ENCODE peak calls at places on chromosomes 12 and 14, in eight cellular contexts. One of them, this sample, is unnamed.

GRCh38 chr12:93573552-93574223 is 1.2 kb downstream of the SOCS2 start:
- DNase-seq in K562: no peak
- DNase-seq in transverse colon: peak
- DNase-seq in stomach: no peak
- DNase-seq in suprapubic skin: no peak
- DNase-seq in H1: no peak
- DNase-seq in HepG2: no peak
- DNase-seq in SK-N-SH: no peak
- DNase-seq in this sample: no peak

GRCh38 chr14:101502761-101503392 is 58.4 kb upstream of the DIO3 start:
- DNase-seq in K562: no peak
- DNase-seq in transverse colon: no peak
- DNase-seq in stomach: peak
- DNase-seq in suprapubic skin: peak
- DNase-seq in H1: no peak
- DNase-seq in HepG2: no peak
- DNase-seq in SK-N-SH: no peak
- DNase-seq in this sample: no peak

GRCh38 chr14:92563359-92563758 is 49.8 kb downstream of the RIN3 start:
- DNase-seq in K562: no peak
- DNase-seq in transverse colon: no peak
- DNase-seq in stomach: no peak
- DNase-seq in suprapubic skin: no peak
- DNase-seq in H1: no peak
- DNase-seq in HepG2: no peak
- DNase-seq in SK-N-SH: no peak
- DNase-seq in this sample: no peak

GRCh38 chr14:106436310-106436905 is 910.0 kb downstream of the TMEM121 start:
- DNase-seq in K562: peak
- DNase-seq in transverse colon: peak
- DNase-seq in stomach: no peak
- DNase-seq in suprapubic skin: no peak
- DNase-seq in H1: peak
- DNase-seq in HepG2: no peak
- DNase-seq in SK-N-SH: no peak
- DNase-seq in this sample: no peak

GRCh38 chr14:54653764-54654469 is 87.0 kb downstream of the SAMD4A start:
- DNase-seq in K562: no peak
- DNase-seq in transverse colon: peak
- DNase-seq in stomach: no peak
- DNase-seq in suprapubic skin: peak
- DNase-seq in H1: no peak
- DNase-seq in HepG2: peak
- DNase-seq in SK-N-SH: no peak
- DNase-seq in this sample: no peak

GRCh38 chr12:87952850-87953249 is 76.4 kb downstream of the C12orf50 start:
- DNase-seq in K562: no peak
- DNase-seq in transverse colon: no peak
- DNase-seq in stomach: no peak
- DNase-seq in suprapubic skin: no peak
- DNase-seq in H1: peak
- DNase-seq in HepG2: no peak
- DNase-seq in SK-N-SH: no peak
- DNase-seq in this sample: no peak

GRCh38 chr14:61565181-61565580 is 130.1 kb upstream of the HIF1A start:
- DNase-seq in K562: no peak
- DNase-seq in transverse colon: no peak
- DNase-seq in stomach: no peak
- DNase-seq in suprapubic skin: no peak
- DNase-seq in H1: no peak
- DNase-seq in HepG2: no peak
- DNase-seq in SK-N-SH: no peak
- DNase-seq in this sample: no peak

GRCh38 chr12:15830538-15830937 is 41.4 kb upstream of the EPS8 start:
- DNase-seq in K562: no peak
- DNase-seq in transverse colon: no peak
- DNase-seq in stomach: no peak
- DNase-seq in suprapubic skin: no peak
- DNase-seq in H1: no peak
- DNase-seq in HepG2: no peak
- DNase-seq in SK-N-SH: no peak
- DNase-seq in this sample: no peak

GRCh38 chr12:78931466-78931990 is 67.0 kb downstream of the SYT1 start:
- DNase-seq in K562: no peak
- DNase-seq in transverse colon: no peak
- DNase-seq in stomach: no peak
- DNase-seq in suprapubic skin: no peak
- DNase-seq in H1: no peak
- DNase-seq in HepG2: no peak
- DNase-seq in SK-N-SH: peak
- DNase-seq in this sample: no peak

GRCh38 chr12:100279612-100280244 is 12.8 kb downstream of the SCYL2 start:
- DNase-seq in K562: peak
- DNase-seq in transverse colon: no peak
- DNase-seq in stomach: no peak
- DNase-seq in suprapubic skin: no peak
- DNase-seq in H1: no peak
- DNase-seq in HepG2: peak
- DNase-seq in SK-N-SH: no peak
- DNase-seq in this sample: no peak

GRCh38 chr14:74400919-74401503 is 25.0 kb downstream of the SYNDIG1L start:
- DNase-seq in K562: no peak
- DNase-seq in transverse colon: no peak
- DNase-seq in stomach: no peak
- DNase-seq in suprapubic skin: no peak
- DNase-seq in H1: no peak
- DNase-seq in HepG2: no peak
- DNase-seq in SK-N-SH: no peak
- DNase-seq in this sample: no peak

GRCh38 chr12:92582888-92583287 is 119.9 kb upstream of the PLEKHG7 start:
- DNase-seq in K562: no peak
- DNase-seq in transverse colon: no peak
- DNase-seq in stomach: no peak
- DNase-seq in suprapubic skin: no peak
- DNase-seq in H1: no peak
- DNase-seq in HepG2: no peak
- DNase-seq in SK-N-SH: no peak
- DNase-seq in this sample: no peak

GRCh38 chr14:21734457-21735074 is 60.9 kb upstream of the OR4E1 start:
- DNase-seq in K562: peak
- DNase-seq in transverse colon: no peak
- DNase-seq in stomach: no peak
- DNase-seq in suprapubic skin: no peak
- DNase-seq in H1: no peak
- DNase-seq in HepG2: peak
- DNase-seq in SK-N-SH: peak
- DNase-seq in this sample: no peak

GRCh38 chr12:26014085-26014484 is 55.6 kb downstream of the RASSF8 start:
- DNase-seq in K562: no peak
- DNase-seq in transverse colon: no peak
- DNase-seq in stomach: no peak
- DNase-seq in suprapubic skin: no peak
- DNase-seq in H1: no peak
- DNase-seq in HepG2: no peak
- DNase-seq in SK-N-SH: no peak
- DNase-seq in this sample: no peak

GRCh38 chr12:26276709-26277108 is 81.3 kb downstream of the SSPN start:
- DNase-seq in K562: no peak
- DNase-seq in transverse colon: no peak
- DNase-seq in stomach: no peak
- DNase-seq in suprapubic skin: no peak
- DNase-seq in H1: no peak
- DNase-seq in HepG2: no peak
- DNase-seq in SK-N-SH: no peak
- DNase-seq in this sample: no peak

DNA sequence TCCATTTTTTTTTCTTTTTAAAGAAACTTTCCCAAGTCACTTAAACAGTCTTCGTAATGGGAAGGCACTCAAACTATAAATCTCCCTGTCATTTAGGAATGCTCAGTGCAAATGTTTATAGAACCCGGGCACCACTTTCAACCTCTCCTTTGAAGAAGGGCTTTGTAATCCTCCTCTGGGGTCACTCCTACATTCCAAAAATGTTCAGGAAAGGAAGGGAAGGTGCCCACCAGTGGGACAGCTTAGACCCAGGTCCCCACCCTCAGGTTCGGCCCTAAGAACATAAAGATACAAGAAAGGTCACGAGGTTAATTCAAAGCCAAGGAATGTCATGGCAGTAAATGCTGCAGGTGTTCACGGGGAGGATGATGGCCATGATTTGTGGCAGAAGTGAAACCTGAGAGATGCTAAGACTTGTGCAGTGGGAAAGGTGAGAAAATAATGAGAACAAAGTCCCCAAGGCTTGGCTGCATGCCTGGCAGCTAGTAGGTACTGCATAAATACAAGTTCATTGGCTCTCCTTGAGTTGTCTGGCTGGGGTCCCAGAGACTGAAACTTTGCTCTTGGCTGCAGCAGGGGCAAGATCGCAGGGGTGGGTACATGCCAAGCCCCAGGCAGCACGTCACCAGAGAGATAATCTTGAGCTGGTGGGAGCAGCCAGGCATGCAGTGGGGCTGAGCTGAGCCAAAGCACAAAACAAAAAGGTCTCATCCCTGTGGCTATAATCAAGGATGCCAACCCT is 21.1 kb downstream of the KRT18 start:
- DNase-seq in K562: no peak
- DNase-seq in transverse colon: peak
- DNase-seq in stomach: peak
- DNase-seq in suprapubic skin: no peak
- DNase-seq in H1: no peak
- DNase-seq in HepG2: peak
- DNase-seq in SK-N-SH: no peak
- DNase-seq in this sample: no peak
- TF ChIP-seq POLR2AphosphoS5 in K562: no peak
- TF ChIP-seq POLR2AphosphoS5 in transverse colon: peak
- TF ChIP-seq POLR2AphosphoS5 in stomach: no peak
- TF ChIP-seq POLR2AphosphoS5 in suprapubic skin: no peak
- TF ChIP-seq POLR2AphosphoS5 in H1: no peak
- TF ChIP-seq POLR2AphosphoS5 in HepG2: no peak
- TF ChIP-seq POLR2AphosphoS5 in SK-N-SH: no peak
- TF ChIP-seq POLR2AphosphoS5 in this sample: no peak

DNA sequence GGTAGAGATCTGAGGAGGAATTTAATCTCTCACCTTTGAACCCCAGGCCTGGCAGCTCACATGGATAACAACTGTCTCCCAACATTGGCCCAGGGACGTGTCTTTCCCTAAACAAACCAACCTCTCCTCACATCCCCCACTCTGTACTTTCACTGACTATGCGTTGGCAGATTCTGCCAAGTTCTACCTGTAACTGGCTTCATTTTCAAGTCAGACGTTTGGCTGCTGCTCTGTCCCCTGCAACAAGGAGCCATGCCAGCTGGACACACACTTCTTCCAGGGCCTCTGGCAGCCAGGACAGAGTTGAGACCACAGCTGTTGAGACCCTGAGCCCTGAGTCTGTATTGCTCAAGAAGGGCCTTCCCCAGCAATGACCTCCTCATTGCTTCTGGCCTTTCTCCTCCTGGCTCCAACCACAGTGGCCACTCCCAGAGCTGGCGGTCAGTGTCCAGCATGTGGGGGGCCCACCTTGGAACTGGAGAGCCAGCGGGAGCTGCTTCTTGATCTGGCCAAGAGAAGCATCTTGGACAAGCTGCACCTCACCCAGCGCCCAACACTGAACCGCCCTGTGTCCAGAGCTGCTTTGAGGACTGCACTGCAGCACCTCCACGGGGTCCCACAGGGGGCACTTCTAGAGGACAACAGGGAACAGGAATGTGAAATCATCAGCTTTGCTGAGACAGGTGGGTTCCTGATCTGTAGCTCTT is at the start of gene INHBC:
- DNase-seq in K562: no peak
- DNase-seq in transverse colon: no peak
- DNase-seq in stomach: no peak
- DNase-seq in suprapubic skin: no peak
- DNase-seq in H1: no peak
- DNase-seq in HepG2: peak
- DNase-seq in SK-N-SH: no peak
- DNase-seq in this sample: no peak
- TF ChIP-seq EP300 in K562: no peak
- TF ChIP-seq EP300 in transverse colon: no peak
- TF ChIP-seq EP300 in stomach: no peak
- TF ChIP-seq EP300 in suprapubic skin: no peak
- TF ChIP-seq EP300 in H1: no peak
- TF ChIP-seq EP300 in HepG2: peak
- TF ChIP-seq EP300 in SK-N-SH: no peak
- TF ChIP-seq EP300 in this sample: no peak

DNA sequence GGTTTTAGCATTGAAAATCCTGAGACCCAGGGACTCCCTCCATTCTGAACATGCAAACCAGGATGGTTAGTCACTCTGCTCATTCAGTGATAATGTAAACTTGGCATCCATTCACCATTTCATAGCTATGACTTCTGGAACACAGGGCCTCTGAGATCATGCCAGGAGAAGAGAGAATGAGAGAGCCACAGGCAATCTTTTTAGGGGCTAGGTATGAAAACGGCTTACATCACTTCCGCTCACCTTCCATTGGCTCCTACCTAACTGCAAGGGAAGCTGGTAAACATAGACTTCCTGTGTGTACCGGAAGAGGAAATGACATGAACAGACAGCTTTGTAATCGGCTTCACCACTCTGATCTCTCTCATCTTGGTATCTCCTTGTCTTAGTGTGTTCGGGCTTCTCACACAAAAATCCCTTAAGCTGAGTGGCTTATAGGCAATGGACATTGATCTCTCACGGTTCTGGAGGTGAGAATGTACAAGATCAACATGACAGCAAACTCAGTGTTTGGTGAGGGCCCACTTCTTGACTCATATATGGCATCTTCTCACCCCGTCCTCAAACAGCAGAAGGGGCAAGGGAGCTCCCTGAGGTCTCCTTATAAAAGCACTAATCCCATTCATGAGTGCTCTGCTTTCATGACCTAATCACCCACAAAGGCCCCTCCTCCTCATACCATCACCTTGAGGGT is 465.9 kb upstream of the TBX3 start:
- DNase-seq in K562: no peak
- DNase-seq in transverse colon: no peak
- DNase-seq in stomach: no peak
- DNase-seq in suprapubic skin: no peak
- DNase-seq in H1: no peak
- DNase-seq in HepG2: no peak
- DNase-seq in SK-N-SH: no peak
- DNase-seq in this sample: peak
- TF ChIP-seq POLR2AphosphoS5 in K562: no peak
- TF ChIP-seq POLR2AphosphoS5 in transverse colon: no peak
- TF ChIP-seq POLR2AphosphoS5 in stomach: no peak
- TF ChIP-seq POLR2AphosphoS5 in suprapubic skin: no peak
- TF ChIP-seq POLR2AphosphoS5 in H1: no peak
- TF ChIP-seq POLR2AphosphoS5 in HepG2: no peak
- TF ChIP-seq POLR2AphosphoS5 in SK-N-SH: no peak
- TF ChIP-seq POLR2AphosphoS5 in this sample: no peak

DNA sequence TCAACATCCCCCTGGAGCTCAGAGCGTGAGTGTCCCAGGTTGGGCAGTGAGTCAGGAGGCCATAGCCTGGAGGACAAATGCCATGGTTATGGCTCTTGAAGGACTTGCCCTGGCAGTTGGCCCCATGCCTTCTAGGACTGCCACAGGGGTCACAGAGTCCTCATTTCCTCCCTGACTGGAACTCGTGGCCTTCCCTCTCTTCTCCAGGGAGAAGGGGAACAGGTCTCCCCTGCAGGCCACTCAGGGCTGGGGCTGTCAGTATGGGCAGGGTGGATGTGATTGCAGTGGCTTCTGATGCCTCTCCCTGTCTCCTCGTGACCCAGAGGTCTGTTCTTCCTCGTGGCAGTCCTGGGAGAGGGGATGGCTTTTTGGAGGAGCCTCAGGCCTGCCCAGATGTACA is 70.7 kb downstream of the ADCK1 start:
- DNase-seq in K562: no peak
- DNase-seq in transverse colon: no peak
- DNase-seq in stomach: no peak
- DNase-seq in suprapubic skin: no peak
- DNase-seq in H1: no peak
- DNase-seq in HepG2: no peak
- DNase-seq in SK-N-SH: no peak
- DNase-seq in this sample: no peak
- TF ChIP-seq EP300 in K562: no peak
- TF ChIP-seq EP300 in transverse colon: no peak
- TF ChIP-seq EP300 in stomach: no peak
- TF ChIP-seq EP300 in suprapubic skin: no peak
- TF ChIP-seq EP300 in H1: no peak
- TF ChIP-seq EP300 in HepG2: no peak
- TF ChIP-seq EP300 in SK-N-SH: no peak
- TF ChIP-seq EP300 in this sample: no peak

This sample was measured in esophagus muscularis mucosa.